ENCODE peak calls at places on chromosomes 3 and 15, in nine cellular contexts. One of them, this sample, is unnamed. For H3K4me1, the result is how much of the 10 kb centered on the place peaks cover.

GRCh38 chr3:188241072-188241471 is 87.1 kb downstream of the LPP start:
- DNase-seq in suprapubic skin: no peak
- DNase-seq in esophagus squamous epithelium: no peak
- DNase-seq in MM.1S: no peak
- DNase-seq in IMR-90: peak
- DNase-seq in heart left ventricle: peak
- DNase-seq in sigmoid colon: peak
- DNase-seq in fibroblast of lung: peak
- DNase-seq in osteoblast: peak
- DNase-seq in this sample: no peak

GRCh38 chr3:49260711-49261357 is 16.2 kb downstream of the C3orf62 start:
- DNase-seq in suprapubic skin: no peak
- DNase-seq in esophagus squamous epithelium: no peak
- DNase-seq in MM.1S: no peak
- DNase-seq in IMR-90: no peak
- DNase-seq in heart left ventricle: no peak
- DNase-seq in sigmoid colon: no peak
- DNase-seq in fibroblast of lung: no peak
- DNase-seq in osteoblast: peak
- DNase-seq in this sample: no peak

GRCh38 chr3:114270019-114270418 is 23.8 kb upstream of the TIGIT start:
- DNase-seq in suprapubic skin: no peak
- DNase-seq in esophagus squamous epithelium: no peak
- DNase-seq in MM.1S: no peak
- DNase-seq in IMR-90: no peak
- DNase-seq in heart left ventricle: no peak
- DNase-seq in sigmoid colon: no peak
- DNase-seq in fibroblast of lung: no peak
- DNase-seq in osteoblast: no peak
- DNase-seq in this sample: no peak

GRCh38 chr3:37031115-37031682 is 37.9 kb downstream of the MLH1 start:
- DNase-seq in suprapubic skin: no peak
- DNase-seq in esophagus squamous epithelium: no peak
- DNase-seq in MM.1S: no peak
- DNase-seq in IMR-90: peak
- DNase-seq in heart left ventricle: no peak
- DNase-seq in sigmoid colon: peak
- DNase-seq in fibroblast of lung: no peak
- DNase-seq in osteoblast: no peak
- DNase-seq in this sample: no peak

GRCh38 chr15:65862682-65863081 is 6.6 kb upstream of the RAB11A start:
- DNase-seq in suprapubic skin: no peak
- DNase-seq in esophagus squamous epithelium: no peak
- DNase-seq in MM.1S: peak
- DNase-seq in IMR-90: peak
- DNase-seq in heart left ventricle: no peak
- DNase-seq in sigmoid colon: no peak
- DNase-seq in fibroblast of lung: peak
- DNase-seq in osteoblast: peak
- DNase-seq in this sample: no peak

GRCh38 chr15:52183562-52184173 is 7.5 kb downstream of the GNB5 start:
- DNase-seq in suprapubic skin: no peak
- DNase-seq in esophagus squamous epithelium: no peak
- DNase-seq in MM.1S: peak
- DNase-seq in IMR-90: peak
- DNase-seq in heart left ventricle: no peak
- DNase-seq in sigmoid colon: no peak
- DNase-seq in fibroblast of lung: peak
- DNase-seq in osteoblast: peak
- DNase-seq in this sample: no peak

GRCh38 chr15:45183511-45183910 is 4.3 kb downstream of the SHF start:
- DNase-seq in suprapubic skin: no peak
- DNase-seq in esophagus squamous epithelium: no peak
- DNase-seq in MM.1S: no peak
- DNase-seq in IMR-90: no peak
- DNase-seq in heart left ventricle: no peak
- DNase-seq in sigmoid colon: no peak
- DNase-seq in fibroblast of lung: no peak
- DNase-seq in osteoblast: peak
- DNase-seq in this sample: no peak

GRCh38 chr3:194521514-194522260 is 34.9 kb upstream of the ATP13A3 start:
- DNase-seq in suprapubic skin: no peak
- DNase-seq in esophagus squamous epithelium: no peak
- DNase-seq in MM.1S: no peak
- DNase-seq in IMR-90: peak
- DNase-seq in heart left ventricle: no peak
- DNase-seq in sigmoid colon: no peak
- DNase-seq in fibroblast of lung: peak
- DNase-seq in osteoblast: no peak
- DNase-seq in this sample: no peak

GRCh38 chr3:69084326-69084667 is 440 bp upstream of the ARL6IP5 start:
- DNase-seq in suprapubic skin: no peak
- DNase-seq in esophagus squamous epithelium: no peak
- DNase-seq in MM.1S: no peak
- DNase-seq in IMR-90: peak
- DNase-seq in heart left ventricle: no peak
- DNase-seq in sigmoid colon: no peak
- DNase-seq in fibroblast of lung: peak
- DNase-seq in osteoblast: peak
- DNase-seq in this sample: no peak

GRCh38 chr3:37032961-37033360 is 39.6 kb downstream of the MLH1 start:
- DNase-seq in suprapubic skin: no peak
- DNase-seq in esophagus squamous epithelium: no peak
- DNase-seq in MM.1S: no peak
- DNase-seq in IMR-90: peak
- DNase-seq in heart left ventricle: no peak
- DNase-seq in sigmoid colon: peak
- DNase-seq in fibroblast of lung: peak
- DNase-seq in osteoblast: no peak
- DNase-seq in this sample: peak

GRCh38 chr15:78727561-78727960 is 83.7 kb downstream of the ADAMTS7 start:
- DNase-seq in suprapubic skin: no peak
- DNase-seq in esophagus squamous epithelium: no peak
- DNase-seq in MM.1S: no peak
- DNase-seq in IMR-90: no peak
- DNase-seq in heart left ventricle: no peak
- DNase-seq in sigmoid colon: no peak
- DNase-seq in fibroblast of lung: no peak
- DNase-seq in osteoblast: peak
- DNase-seq in this sample: no peak

GRCh38 chr3:126259411-126260391 is 79.3 kb upstream of the ALDH1L1 start:
- DNase-seq in suprapubic skin: no peak
- DNase-seq in esophagus squamous epithelium: no peak
- DNase-seq in MM.1S: no peak
- DNase-seq in IMR-90: peak
- DNase-seq in heart left ventricle: peak
- DNase-seq in sigmoid colon: peak
- DNase-seq in fibroblast of lung: peak
- DNase-seq in osteoblast: peak
- DNase-seq in this sample: peak

GRCh38 chr15:64125978-64126377 is 25.6 kb upstream of the SNX22 start:
- DNase-seq in suprapubic skin: no peak
- DNase-seq in esophagus squamous epithelium: no peak
- DNase-seq in MM.1S: no peak
- DNase-seq in IMR-90: no peak
- DNase-seq in heart left ventricle: no peak
- DNase-seq in sigmoid colon: no peak
- DNase-seq in fibroblast of lung: no peak
- DNase-seq in osteoblast: no peak
- DNase-seq in this sample: no peak

GRCh38 chr15:40034186-40034946 is 4.6 kb downstream of the SRP14 start:
- DNase-seq in suprapubic skin: no peak
- DNase-seq in esophagus squamous epithelium: no peak
- DNase-seq in MM.1S: no peak
- DNase-seq in IMR-90: no peak
- DNase-seq in heart left ventricle: no peak
- DNase-seq in sigmoid colon: no peak
- DNase-seq in fibroblast of lung: no peak
- DNase-seq in osteoblast: no peak
- DNase-seq in this sample: no peak

GRCh38 chr15:92930061-92930460 is 29.9 kb downstream of the CHD2 start:
- DNase-seq in suprapubic skin: no peak
- DNase-seq in esophagus squamous epithelium: no peak
- DNase-seq in MM.1S: no peak
- DNase-seq in IMR-90: peak
- DNase-seq in heart left ventricle: no peak
- DNase-seq in sigmoid colon: no peak
- DNase-seq in fibroblast of lung: no peak
- DNase-seq in osteoblast: peak
- DNase-seq in this sample: no peak

GRCh38 chr15:44102675-44103254 is 92.3 kb downstream of the FRMD5 start:
- DNase-seq in suprapubic skin: no peak
- DNase-seq in esophagus squamous epithelium: no peak
- DNase-seq in MM.1S: no peak
- DNase-seq in IMR-90: peak
- DNase-seq in heart left ventricle: no peak
- DNase-seq in sigmoid colon: no peak
- DNase-seq in fibroblast of lung: peak
- DNase-seq in osteoblast: peak
- DNase-seq in this sample: no peak

GRCh38 chr3:167762296-167762695 is 26.8 kb downstream of the SERPINI1 start:
- DNase-seq in suprapubic skin: no peak
- DNase-seq in esophagus squamous epithelium: no peak
- DNase-seq in MM.1S: peak
- DNase-seq in IMR-90: no peak
- DNase-seq in heart left ventricle: no peak
- DNase-seq in sigmoid colon: no peak
- DNase-seq in fibroblast of lung: no peak
- DNase-seq in osteoblast: no peak
- DNase-seq in this sample: no peak

GRCh38 chr3:42804831-42805821 is 836 bp upstream of the HIGD1A start:
- DNase-seq in suprapubic skin: peak
- DNase-seq in esophagus squamous epithelium: no peak
- DNase-seq in MM.1S: no peak
- DNase-seq in IMR-90: no peak
- DNase-seq in heart left ventricle: peak
- DNase-seq in sigmoid colon: peak
- DNase-seq in fibroblast of lung: peak
- DNase-seq in osteoblast: no peak
- DNase-seq in this sample: peak

GRCh38 chr15:55802600-55803376 is 59.8 kb upstream of the PRTG start:
- DNase-seq in suprapubic skin: no peak
- DNase-seq in esophagus squamous epithelium: no peak
- DNase-seq in MM.1S: no peak
- DNase-seq in IMR-90: no peak
- DNase-seq in heart left ventricle: no peak
- DNase-seq in sigmoid colon: no peak
- DNase-seq in fibroblast of lung: no peak
- DNase-seq in osteoblast: no peak
- DNase-seq in this sample: no peak

GRCh38 chr3:113008117-113008516 is 17.3 kb downstream of the GTPBP8 start:
- DNase-seq in suprapubic skin: no peak
- DNase-seq in esophagus squamous epithelium: no peak
- DNase-seq in MM.1S: no peak
- DNase-seq in IMR-90: peak
- DNase-seq in heart left ventricle: no peak
- DNase-seq in sigmoid colon: no peak
- DNase-seq in fibroblast of lung: peak
- DNase-seq in osteoblast: no peak
- DNase-seq in this sample: no peak
- H3K27ac ChIP-seq in suprapubic skin: no peak
- H3K27ac ChIP-seq in esophagus squamous epithelium: no peak
- H3K27ac ChIP-seq in MM.1S: no peak
- H3K27ac ChIP-seq in IMR-90: no peak
- H3K27ac ChIP-seq in heart left ventricle: no peak
- H3K27ac ChIP-seq in sigmoid colon: no peak
- H3K27ac ChIP-seq in fibroblast of lung: no peak
- H3K27ac ChIP-seq in osteoblast: no peak
- H3K27ac ChIP-seq in this sample: no peak

GRCh38 chr15:81992523-81992922 is 53.3 kb downstream of the MEX3B start:
- DNase-seq in suprapubic skin: no peak
- DNase-seq in esophagus squamous epithelium: no peak
- DNase-seq in MM.1S: no peak
- DNase-seq in IMR-90: no peak
- DNase-seq in heart left ventricle: no peak
- DNase-seq in sigmoid colon: no peak
- DNase-seq in fibroblast of lung: no peak
- DNase-seq in osteoblast: no peak
- DNase-seq in this sample: no peak
- H3K4me1 ChIP-seq in suprapubic skin: under half
- H3K4me1 ChIP-seq in esophagus squamous epithelium: under half
- H3K4me1 ChIP-seq in MM.1S: under half
- H3K4me1 ChIP-seq in IMR-90: under half
- H3K4me1 ChIP-seq in heart left ventricle: under half
- H3K4me1 ChIP-seq in sigmoid colon: under half
- H3K4me1 ChIP-seq in fibroblast of lung: under half
- H3K4me1 ChIP-seq in osteoblast: under half
- H3K4me1 ChIP-seq in this sample: under half

GRCh38 chr3:105223815-105224214 is 142.9 kb upstream of the ALCAM start:
- DNase-seq in suprapubic skin: no peak
- DNase-seq in esophagus squamous epithelium: no peak
- DNase-seq in MM.1S: no peak
- DNase-seq in IMR-90: no peak
- DNase-seq in heart left ventricle: no peak
- DNase-seq in sigmoid colon: no peak
- DNase-seq in fibroblast of lung: no peak
- DNase-seq in osteoblast: no peak
- DNase-seq in this sample: no peak

GRCh38 chr3:105222568-105223093 is 144.1 kb upstream of the ALCAM start:
- DNase-seq in suprapubic skin: no peak
- DNase-seq in esophagus squamous epithelium: no peak
- DNase-seq in MM.1S: no peak
- DNase-seq in IMR-90: no peak
- DNase-seq in heart left ventricle: no peak
- DNase-seq in sigmoid colon: no peak
- DNase-seq in fibroblast of lung: no peak
- DNase-seq in osteoblast: no peak
- DNase-seq in this sample: no peak
- H3K4me3 ChIP-seq in suprapubic skin: no peak
- H3K4me3 ChIP-seq in esophagus squamous epithelium: no peak
- H3K4me3 ChIP-seq in MM.1S: no peak
- H3K4me3 ChIP-seq in IMR-90: no peak
- H3K4me3 ChIP-seq in heart left ventricle: no peak
- H3K4me3 ChIP-seq in sigmoid colon: no peak
- H3K4me3 ChIP-seq in fibroblast of lung: no peak
- H3K4me3 ChIP-seq in osteoblast: no peak
- H3K4me3 ChIP-seq in this sample: no peak

DNA sequence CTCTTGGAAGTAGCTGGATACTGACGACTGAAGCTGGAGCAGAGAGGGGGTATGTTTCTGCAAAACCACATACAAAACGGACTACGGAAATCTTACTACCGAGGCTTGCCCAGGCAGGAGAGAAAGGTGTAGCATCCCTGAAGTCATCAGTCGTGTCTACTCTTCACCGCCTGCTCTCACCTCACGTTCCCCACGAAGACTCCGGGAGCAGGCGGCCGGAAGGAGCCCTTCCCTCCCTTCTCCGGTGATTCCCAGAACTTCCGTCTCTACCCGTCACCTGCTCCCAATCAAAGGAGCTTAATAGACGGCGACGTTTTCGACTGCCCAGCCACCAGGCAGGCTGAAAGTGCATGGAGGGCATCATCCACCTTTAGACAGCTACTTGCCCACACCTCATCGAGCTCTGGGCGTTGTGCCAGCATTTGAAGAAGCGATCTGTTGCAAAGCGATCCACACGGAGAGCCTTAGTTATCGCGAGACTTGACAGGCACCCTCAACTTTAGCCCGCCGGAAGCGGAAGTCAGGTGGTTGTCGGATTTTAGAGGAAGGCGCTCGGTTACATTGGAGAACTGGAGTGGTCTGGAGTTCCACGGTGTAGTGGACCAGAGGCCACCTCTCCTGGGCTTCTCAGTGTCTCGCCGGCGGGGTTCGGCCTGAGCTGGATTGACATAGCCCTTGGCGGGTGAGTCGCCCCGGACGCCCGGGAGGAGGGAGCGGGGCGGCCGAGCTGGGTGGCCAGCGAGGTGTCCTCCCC is at the start of gene RAMAC:
- DNase-seq in suprapubic skin: peak
- DNase-seq in esophagus squamous epithelium: peak
- DNase-seq in MM.1S: peak
- DNase-seq in IMR-90: peak
- DNase-seq in heart left ventricle: peak
- DNase-seq in sigmoid colon: peak
- DNase-seq in fibroblast of lung: peak
- DNase-seq in osteoblast: peak
- DNase-seq in this sample: peak
- H3K27ac ChIP-seq in suprapubic skin: peak
- H3K27ac ChIP-seq in esophagus squamous epithelium: peak
- H3K27ac ChIP-seq in MM.1S: peak
- H3K27ac ChIP-seq in IMR-90: peak
- H3K27ac ChIP-seq in heart left ventricle: peak
- H3K27ac ChIP-seq in sigmoid colon: peak
- H3K27ac ChIP-seq in fibroblast of lung: peak
- H3K27ac ChIP-seq in osteoblast: peak
- H3K27ac ChIP-seq in this sample: no peak

This sample was measured in aorta.